ENCODE peak calls at places on chromosome 2, in six cellular contexts. D is NCI-H1105 treated with DMSO at 0.1 percent for 48 hours, X is EH, C is astrocyte of the hippocampus, M is LoVo, A is HTR-8/SVneo. F is an unnamed sample.

GRCh38 chr2:18104583-18105224 is 226.2 kb downstream of the KCNS3 start:
- DNase-seq in D (no peak), X (no peak), C (no peak), M (no peak), A (no peak), F (no peak)

GRCh38 chr2:80153151-80153550 is 151.4 kb downstream of the LRRTM1 start:
- DNase-seq in D (no peak), X (no peak), C (no peak), M (no peak), A (no peak), F (no peak)

GRCh38 chr2:171999604-172000469 is at the start of gene METAP1D:
- DNase-seq in D (peak), X (peak), C (peak), M (peak), A (peak), F (peak)

GRCh38 chr2:59301466-59302402 is 1060.6 kb upstream of the FANCL start:
- DNase-seq in D (peak), X (peak), C (peak), M (peak), A (peak), F (no peak)

GRCh38 chr2:216549926-216550690 is 51.5 kb downstream of the RPL37A start:
- DNase-seq in D (no peak), X (no peak), C (no peak), M (no peak), A (no peak), F (no peak)

GRCh38 chr2:99935662-99936061 is 206.7 kb downstream of the AFF3 start:
- DNase-seq in D (no peak), X (no peak), C (no peak), M (no peak), A (no peak), F (no peak)

GRCh38 chr2:151907933-151908882 is 80.0 kb upstream of the ARL5A start:
- DNase-seq in D (no peak), X (no peak), C (no peak), M (no peak), A (no peak), F (no peak)

GRCh38 chr2:206202446-206202845 is 42.8 kb downstream of the EEF1B2 start:
- DNase-seq in D (no peak), X (no peak), C (no peak), M (no peak), A (no peak), F (no peak)

GRCh38 chr2:207469380-207469779 is 60.4 kb upstream of the CREB1 start:
- DNase-seq in D (no peak), X (no peak), C (no peak), M (no peak), A (no peak), F (no peak)

GRCh38 chr2:109032229-109032800 is 43.3 kb upstream of the EDAR start:
- DNase-seq in D (no peak), X (no peak), C (no peak), M (no peak), A (no peak), F (no peak)

GRCh38 chr2:130354135-130354420 is 1.8 kb upstream of the PTPN18 start:
- DNase-seq in D (no peak), X (peak), C (no peak), M (no peak), A (no peak), F (no peak)

GRCh38 chr2:153115141-153115540 is 363.4 kb downstream of the RPRM start:
- DNase-seq in D (no peak), X (no peak), C (no peak), M (no peak), A (no peak), F (no peak)

GRCh38 chr2:7108792-7109557 is 191.8 kb downstream of the RNF144A start:
- DNase-seq in D (no peak), X (no peak), C (no peak), M (no peak), A (no peak), F (no peak)

GRCh38 chr2:86211033-86211795 is 12.0 kb downstream of the MRPL35 start:
- DNase-seq in D (no peak), X (no peak), C (no peak), M (no peak), A (no peak), F (no peak)

GRCh38 chr2:112272669-112273068 is 2.7 kb upstream of the ZC3H6 start:
- DNase-seq in D (no peak), X (no peak), C (no peak), M (no peak), A (no peak), F (no peak)

GRCh38 chr2:55598056-55598795 is 19.2 kb downstream of the PPP4R3B start:
- DNase-seq in D (no peak), X (no peak), C (no peak), M (no peak), A (no peak), F (no peak)

GRCh38 chr2:214577769-214578168 is 166.9 kb downstream of the VWC2L start:
- DNase-seq in D (no peak), X (no peak), C (no peak), M (no peak), A (no peak), F (no peak)

GRCh38 chr2:182432051-182432450 is 5.2 kb upstream of the PDE1A start:
- DNase-seq in D (no peak), X (peak), C (peak), M (no peak), A (no peak), F (no peak)

F was measured in psoas muscle.